ENCODE peak calls at places on chromosomes 7 and 10, in five cellular contexts. N is stomach, H is IMR-90, F is cardiac fibroblast, S is heart left ventricle. J is an unnamed sample.

GRCh38 chr7:68760556-68760955 is 837.7 kb upstream of the AUTS2 start:
- DNase-seq in N (no peak), H (no peak), F (no peak), S (no peak), J (no peak)

GRCh38 chr10:58488921-58489320 is 23.8 kb upstream of the BICC1 start:
- DNase-seq in N (no peak), H (peak; percentile 69), F (peak; percentile 59), S (no peak), J (peak; percentile 52)

GRCh38 chr7:71015260-71015900 is 116.6 kb upstream of the GALNT17 start:
- DNase-seq in N (no peak), H (no peak), F (no peak), S (peak; percentile 46), J (no peak)

GRCh38 chr7:39622609-39623311 is 612 bp upstream of the RALA start:
- DNase-seq in N (no peak), H (no peak), F (no peak), S (no peak), J (no peak)

GRCh38 chr10:114359041-114359952 is 45.0 kb downstream of the AFAP1L2 start:
- DNase-seq in N (no peak), H (no peak), F (no peak), S (no peak), J (no peak)

GRCh38 chr7:41065663-41066062 is 637.2 kb downstream of the INHBA start:
- DNase-seq in N (no peak), H (no peak), F (no peak), S (no peak), J (no peak)

GRCh38 chr10:8301831-8302230 is 247.3 kb downstream of the GATA3 start:
- DNase-seq in N (no peak), H (no peak), F (no peak), S (no peak), J (no peak)

GRCh38 chr7:109772161-109772560 is 1202.5 kb downstream of the DNAJB9 start:
- DNase-seq in N (no peak), H (no peak), F (no peak), S (no peak), J (no peak)

GRCh38 chr10:71397340-71398212 is 856 bp downstream of the CDH23 start:
- DNase-seq in N (no peak), H (no peak), F (no peak), S (peak; percentile 39), J (peak; percentile 40)

GRCh38 chr10:69248117-69248730 is 28.1 kb downstream of the HKDC1 start:
- DNase-seq in N (no peak), H (no peak), F (no peak), S (no peak), J (no peak)

GRCh38 chr7:100708395-100708794 is 2.5 kb downstream of the POP7 start:
- DNase-seq in N (no peak), H (no peak), F (no peak), S (no peak), J (no peak)

GRCh38 chr10:10320981-10321380 is 696.7 kb upstream of the CELF2 start:
- DNase-seq in N (no peak), H (peak; percentile 71), F (peak; percentile 88), S (no peak), J (no peak)

GRCh38 chr7:25481891-25482290 is 253.6 kb upstream of the NPVF start:
- DNase-seq in N (no peak), H (no peak), F (peak; percentile 38), S (no peak), J (no peak)

GRCh38 chr10:133523631-133524203 is 3.4 kb upstream of the CYP2E1 start:
- DNase-seq in N (no peak), H (no peak), F (no peak), S (no peak), J (no peak)

GRCh38 chr7:150756858-150757257 is 19.6 kb downstream of the GIMAP5 start:
- DNase-seq in N (no peak), H (no peak), F (no peak), S (no peak), J (peak; percentile 56)

GRCh38 chr7:149097088-149097487 is 6.6 kb upstream of the ZNF786 start:
- DNase-seq in N (no peak), H (peak; percentile 28), F (no peak), S (no peak), J (no peak)

GRCh38 chr10:34313353-34313752 is 501.7 kb downstream of the PARD3 start:
- DNase-seq in N (no peak), H (peak; percentile 25), F (no peak), S (no peak), J (no peak)

GRCh38 chr10:23656735-23657134 is 217.9 kb downstream of the OTUD1 start:
- DNase-seq in N (no peak), H (no peak), F (no peak), S (no peak), J (peak; percentile 69)

GRCh38 chr7:87178320-87178719 is 26.1 kb downstream of the DMTF1 start:
- DNase-seq in N (no peak), H (no peak), F (no peak), S (no peak), J (no peak)

GRCh38 chr7:44695756-44696155 is 52.9 kb upstream of the ZMIZ2 start:
- DNase-seq in N (no peak), H (no peak), F (no peak), S (no peak), J (no peak)

GRCh38 chr7:11923376-11923922 is 91.5 kb upstream of the THSD7A start:
- DNase-seq in N (no peak), H (no peak), F (no peak), S (no peak), J (no peak)

GRCh38 chr7:47073284-47073683 is 508.6 kb downstream of the TNS3 start:
- DNase-seq in N (no peak), H (no peak), F (no peak), S (no peak), J (no peak)

GRCh38 chr10:65660006-65660405 is 1265.8 kb upstream of the LRRTM3 start:
- DNase-seq in N (no peak), H (no peak), F (no peak), S (no peak), J (no peak)

GRCh38 chr7:33733865-33734650 is 171.3 kb upstream of the BMPER start:
- DNase-seq in N (peak; percentile 77), H (no peak), F (peak; percentile 77), S (no peak), J (no peak)

GRCh38 chr10:62669351-62669750 is 135.2 kb upstream of the ADO start:
- DNase-seq in N (no peak), H (no peak), F (no peak), S (no peak), J (no peak)

GRCh38 chr10:70175516-70175915 is 5.2 kb upstream of the SAR1A start:
- DNase-seq in N (no peak), H (no peak), F (no peak), S (no peak), J (no peak)

GRCh38 chr10:102020938-102021337 is 35.0 kb downstream of the ARMH3 start:
- DNase-seq in N (no peak), H (no peak), F (no peak), S (no peak), J (no peak)

GRCh38 chr7:33155811-33156210 is 26.4 kb downstream of the BBS9 start:
- DNase-seq in N (no peak), H (peak; percentile 84), F (peak; percentile 4), S (no peak), J (no peak)

GRCh38 chr10:113059001-113059780 is 109.1 kb downstream of the TCF7L2 start:
- DNase-seq in N (no peak), H (peak; percentile 71), F (peak; percentile 89), S (no peak), J (peak; percentile 58)

GRCh38 chr7:35012155-35012554 is 25.1 kb downstream of the DPY19L1 start:
- DNase-seq in N (no peak), H (no peak), F (no peak), S (no peak), J (no peak)

GRCh38 chr7:82985144-82985802 is 177.4 kb downstream of the PCLO start:
- DNase-seq in N (no peak), H (no peak), F (no peak), S (no peak), J (no peak)

GRCh38 chr7:131300078-131300477 is 27.6 kb upstream of the MKLN1 start:
- DNase-seq in N (no peak), H (no peak), F (no peak), S (no peak), J (no peak)

GRCh38 chr10:124259139-124259825 is 159.4 kb downstream of the OAT start:
- DNase-seq in N (no peak), H (no peak), F (no peak), S (no peak), J (peak; percentile 47)
- TF ChIP-seq CTCF in N (no peak), H (no peak), F (peak; percentile 31), S (no peak), J (peak; percentile 64)

DNA sequence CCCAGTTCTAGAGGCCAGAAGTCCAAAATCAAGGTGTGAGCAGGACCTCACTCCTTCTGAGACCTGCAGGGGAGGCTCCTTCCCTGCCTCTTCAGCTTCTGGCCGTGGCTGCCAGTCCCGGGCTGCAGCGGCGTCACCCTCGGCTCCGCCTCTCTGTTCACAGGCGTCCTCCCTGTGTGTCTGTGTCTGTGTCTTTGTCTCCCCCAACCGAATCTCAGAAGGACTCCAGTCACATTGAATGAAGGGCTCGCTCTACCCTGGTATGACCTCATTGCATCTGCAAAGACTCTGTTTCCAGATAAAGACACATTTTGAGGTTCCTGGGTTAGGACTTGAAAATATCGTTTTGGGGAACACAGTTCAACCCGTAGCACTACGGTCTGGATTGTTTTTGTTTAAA is 33.1 kb upstream of the GALNT11 start:
- DNase-seq in N (peak; percentile 58), H (no peak), F (peak; percentile 27), S (peak; percentile 58), J (peak; percentile 88)
- TF ChIP-seq CTCF in N (no peak), H (no peak), F (no peak), S (peak; percentile 37), J (peak; percentile 56)

GRCh38 chr10:109647627-109648026 is 275.7 kb downstream of the XPNPEP1 start:
- DNase-seq in N (no peak), H (no peak), F (no peak), S (no peak), J (no peak)
- TF ChIP-seq CTCF in N (no peak), H (no peak), F (no peak), S (no peak), J (no peak)

DNA sequence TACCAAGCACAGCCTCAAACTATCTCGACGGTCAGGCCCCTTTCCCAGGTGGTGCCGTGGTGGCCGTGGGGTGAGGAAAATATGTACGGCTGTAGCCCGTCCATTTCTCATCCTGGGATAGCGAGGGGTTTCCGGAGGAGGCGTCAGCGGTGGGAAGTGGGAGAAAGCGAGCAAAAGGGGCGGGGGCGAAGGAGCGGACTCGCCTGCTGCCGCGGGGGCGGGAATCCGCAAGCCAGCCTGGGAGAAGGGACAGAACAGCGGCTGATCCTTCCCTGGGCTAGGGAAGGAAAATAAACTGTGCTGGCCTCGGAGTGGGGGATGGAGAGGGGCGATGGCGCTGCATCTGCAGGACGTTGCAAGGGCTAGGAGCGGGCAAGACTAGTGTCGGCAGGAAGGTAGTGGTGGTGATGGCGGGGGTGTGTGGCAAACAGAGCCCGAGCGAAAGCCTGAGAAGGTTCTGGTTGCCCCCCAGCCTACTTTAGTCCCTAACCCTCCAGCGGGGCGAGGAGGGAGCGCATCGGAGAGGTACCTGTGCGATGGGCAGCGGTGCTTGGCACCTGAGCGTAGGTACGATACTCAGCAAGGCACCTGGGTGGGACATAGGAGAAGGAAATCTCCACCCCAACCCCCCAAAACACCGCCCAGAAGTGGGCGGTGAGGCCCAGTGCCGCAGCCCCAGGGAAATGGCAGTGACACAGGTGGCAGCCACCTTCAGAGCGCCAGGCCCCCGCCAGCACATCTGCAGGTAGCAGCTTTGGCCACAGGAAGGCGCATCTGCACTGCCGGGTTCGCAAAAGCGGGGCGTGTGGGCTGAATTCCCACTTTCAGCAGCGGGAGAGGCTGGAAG is 49.9 kb upstream of the STEAP1B start:
- DNase-seq in N (no peak), H (peak; percentile 7), F (no peak), S (no peak), J (peak; percentile 26)
- TF ChIP-seq CTCF in N (peak; percentile 39), H (peak; percentile 42), F (peak; percentile 33), S (peak; percentile 17), J (peak; percentile 62)

J was measured in A673.